ENCODE peak calls at places on chromosomes 12 and 14, in eight cellular contexts. A is K562, E is tibial artery, Z is IMR-90, Y is PC-9, N is psoas muscle, R is upper lobe of right lung, C is RWPE1. D is an unnamed sample.

GRCh38 chr12:5733136-5733755 is 211.8 kb downstream of the ANO2 start:
- DNase-seq in A (no peak), E (no peak), Z (peak), Y (no peak), N (no peak), R (no peak), C (peak), D (no peak)

GRCh38 chr12:1830981-1831930 is 10.9 kb downstream of the LRTM2 start:
- DNase-seq in A (peak), E (no peak), Z (peak), Y (peak), N (peak), R (peak), C (peak), D (peak)

GRCh38 chr12:98179151-98179550 is 336.2 kb upstream of the TMPO start:
- DNase-seq in A (no peak), E (no peak), Z (no peak), Y (no peak), N (no peak), R (no peak), C (no peak), D (no peak)

GRCh38 chr12:95996034-95996658 is at the start of gene HAL:
- DNase-seq in A (no peak), E (no peak), Z (no peak), Y (peak), N (no peak), R (peak), C (no peak), D (peak)

GRCh38 chr12:126447346-126447745 is 1382.1 kb downstream of the AACS start:
- DNase-seq in A (no peak), E (no peak), Z (no peak), Y (no peak), N (no peak), R (no peak), C (no peak), D (no peak)

GRCh38 chr14:55075628-55076027 is 24.2 kb downstream of the MAPK1IP1L start:
- DNase-seq in A (no peak), E (no peak), Z (peak), Y (no peak), N (no peak), R (no peak), C (no peak), D (no peak)

GRCh38 chr12:89060133-89060532 is 292.2 kb downstream of the DUSP6 start:
- DNase-seq in A (no peak), E (no peak), Z (peak), Y (no peak), N (no peak), R (no peak), C (no peak), D (no peak)

GRCh38 chr14:34211732-34212131 is 250.3 kb downstream of the SPTSSA start:
- DNase-seq in A (no peak), E (no peak), Z (no peak), Y (no peak), N (no peak), R (no peak), C (no peak), D (no peak)

GRCh38 chr12:579450-580110 is 83.7 kb downstream of the NINJ2 start:
- DNase-seq in A (no peak), E (no peak), Z (no peak), Y (no peak), N (no peak), R (no peak), C (no peak), D (no peak)

GRCh38 chr14:89721991-89722390 is 232.5 kb downstream of the EFCAB11 start:
- DNase-seq in A (no peak), E (no peak), Z (no peak), Y (no peak), N (no peak), R (no peak), C (no peak), D (no peak)

GRCh38 chr12:78891646-78892353 is 27.2 kb downstream of the SYT1 start:
- DNase-seq in A (no peak), E (no peak), Z (no peak), Y (no peak), N (no peak), R (no peak), C (no peak), D (no peak)

GRCh38 chr12:2686280-2686646 is 108.5 kb upstream of the FKBP4 start:
- DNase-seq in A (no peak), E (peak), Z (no peak), Y (no peak), N (no peak), R (no peak), C (no peak), D (no peak)

GRCh38 chr12:112375105-112375504 is 7.1 kb downstream of the HECTD4 start:
- DNase-seq in A (no peak), E (no peak), Z (no peak), Y (no peak), N (no peak), R (no peak), C (no peak), D (no peak)

GRCh38 chr14:100654814-100655795 is 67.9 kb upstream of the BEGAIN start:
- DNase-seq in A (peak), E (no peak), Z (no peak), Y (no peak), N (no peak), R (no peak), C (peak), D (no peak)

GRCh38 chr14:51310453-51311074 is 70.5 kb downstream of the TMX1 start:
- DNase-seq in A (no peak), E (no peak), Z (peak), Y (no peak), N (no peak), R (no peak), C (no peak), D (no peak)

GRCh38 chr14:52695481-52696091 is at the start of gene ERO1A:
- DNase-seq in A (peak), E (peak), Z (peak), Y (peak), N (peak), R (peak), C (peak), D (peak)

GRCh38 chr12:119446459-119446858 is 111.9 kb downstream of the CCDC60 start:
- DNase-seq in A (no peak), E (no peak), Z (no peak), Y (peak), N (no peak), R (no peak), C (peak), D (no peak)

GRCh38 chr14:103597623-103598372 is 31.2 kb upstream of the KLC1 start:
- DNase-seq in A (peak), E (no peak), Z (peak), Y (peak), N (peak), R (no peak), C (peak), D (peak)

GRCh38 chr12:39887824-39888223 is 218.1 kb downstream of the SLC2A13 start:
- DNase-seq in A (no peak), E (no peak), Z (no peak), Y (no peak), N (no peak), R (no peak), C (no peak), D (no peak)

GRCh38 chr14:59278111-59278510 is 89.6 kb downstream of the DAAM1 start:
- DNase-seq in A (peak), E (no peak), Z (peak), Y (peak), N (no peak), R (no peak), C (peak), D (no peak)

GRCh38 chr14:57812000-57812399 is 53.9 kb downstream of the SLC35F4 start:
- DNase-seq in A (no peak), E (no peak), Z (no peak), Y (no peak), N (no peak), R (no peak), C (no peak), D (no peak)

GRCh38 chr12:5438671-5439200 is 6.8 kb downstream of the NTF3 start:
- DNase-seq in A (no peak), E (no peak), Z (no peak), Y (no peak), N (no peak), R (no peak), C (no peak), D (no peak)

GRCh38 chr14:78136695-78137094 is 33.5 kb upstream of the NRXN3 start:
- DNase-seq in A (no peak), E (no peak), Z (no peak), Y (no peak), N (no peak), R (no peak), C (no peak), D (no peak)

GRCh38 chr14:21894003-21894897 is 220.6 kb upstream of the OR4E1 start:
- DNase-seq in A (peak), E (no peak), Z (no peak), Y (no peak), N (no peak), R (no peak), C (no peak), D (no peak)
- TF ChIP-seq CTCF in A (peak), E (no peak), Z (no peak), Y (peak), N (no peak), R (peak), C (no peak), D (no peak)

DNA sequence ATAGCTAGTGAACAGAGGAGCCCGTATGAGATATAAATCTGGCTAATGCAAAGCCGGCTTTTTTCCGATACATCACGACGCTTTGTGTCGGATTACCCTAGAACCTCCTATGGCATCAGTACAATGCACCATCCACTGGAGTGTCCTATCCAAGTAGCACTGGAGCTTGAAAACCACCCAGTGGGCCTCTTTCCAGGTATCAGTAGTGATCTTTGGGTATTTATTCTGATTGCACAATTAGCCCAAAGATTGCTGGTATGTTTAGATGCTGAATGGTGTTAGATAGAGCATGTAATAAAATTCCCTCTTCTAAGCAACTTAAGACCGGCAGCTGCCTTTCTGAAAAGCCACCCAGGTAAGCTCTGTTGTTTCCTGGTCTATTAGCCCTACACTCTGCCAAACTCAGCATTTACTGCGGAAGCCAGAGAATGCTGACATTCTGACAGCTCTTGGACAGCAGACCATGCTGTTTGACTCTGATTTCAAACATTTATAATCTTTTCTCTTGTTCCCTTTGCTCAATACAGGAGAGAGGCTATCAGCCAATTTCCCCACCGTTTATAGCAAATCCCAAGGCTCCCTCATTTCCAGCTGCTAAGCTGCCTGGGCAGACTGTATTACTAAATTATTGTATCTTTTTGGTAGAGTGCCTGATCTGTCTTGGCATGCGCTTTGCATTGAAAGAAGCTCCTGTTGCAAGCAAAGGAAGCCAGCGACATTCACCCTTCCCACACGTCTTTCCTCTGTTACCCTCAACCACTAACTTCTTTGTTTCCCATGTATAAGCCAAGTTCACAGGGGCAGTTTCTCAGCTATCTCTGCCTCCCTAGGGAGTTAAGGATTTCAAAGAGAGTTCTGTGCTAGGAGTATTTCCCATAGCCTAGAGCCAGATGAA is 388.3 kb upstream of the GARIN6 start:
- DNase-seq in A (no peak), E (no peak), Z (no peak), Y (no peak), N (no peak), R (no peak), C (no peak), D (no peak)
- H3K27ac ChIP-seq in A (no peak), E (no peak), Z (no peak), Y (no peak), N (no peak), R (no peak), C (no peak), D (peak)

GRCh38 chr12:22544038-22544979 is at the start of gene C2CD5:
- DNase-seq in A (peak), E (peak), Z (peak), Y (peak), N (peak), R (peak), C (peak), D (peak)
- TF ChIP-seq CTCF in A (peak), E (peak), Z (peak), Y (peak), N (peak), R (no peak), C (peak), D (peak)

DNA sequence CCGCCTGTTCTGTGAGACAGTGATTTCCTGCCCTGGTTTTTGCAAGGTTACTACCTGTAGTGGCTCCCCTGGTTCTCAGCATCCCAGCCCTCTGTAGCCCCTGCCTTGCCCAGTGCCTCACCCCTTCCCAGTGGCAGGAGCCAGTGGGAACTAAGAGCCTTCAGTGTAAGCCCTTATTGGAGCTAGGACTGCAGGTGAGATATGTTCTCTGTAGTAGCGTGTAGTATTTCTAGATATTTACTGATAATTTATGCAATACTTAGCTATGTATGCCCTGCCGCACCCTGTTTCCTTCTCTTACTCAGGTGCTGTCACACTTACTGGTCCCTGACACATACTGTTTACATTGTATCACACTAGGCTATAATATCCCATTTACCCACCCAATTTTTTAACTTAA is 3.6 kb downstream of the BMAL2 start:
- DNase-seq in A (no peak), E (no peak), Z (no peak), Y (peak), N (no peak), R (no peak), C (peak), D (no peak)
- H3K27ac ChIP-seq in A (no peak), E (no peak), Z (no peak), Y (peak), N (no peak), R (no peak), C (no peak), D (no peak)

DNA sequence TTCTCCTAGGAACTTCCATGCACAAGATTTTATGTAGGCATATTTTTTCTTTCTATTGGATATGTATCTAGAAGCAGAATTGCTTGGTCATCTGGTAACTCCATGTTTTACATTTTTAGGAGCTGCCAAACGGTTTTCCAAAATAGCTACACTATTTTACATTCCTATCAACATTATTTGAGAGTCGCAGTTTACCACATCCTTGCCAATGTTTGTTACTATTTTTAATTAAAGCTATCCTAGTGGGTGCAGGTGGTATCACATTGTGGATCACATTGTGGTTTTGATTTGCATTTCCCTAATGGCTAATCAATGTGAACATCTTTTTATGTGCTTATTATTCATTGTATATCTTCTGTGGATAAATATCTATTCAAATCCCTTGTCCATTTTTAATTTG is 48.8 kb downstream of the RERG start:
- DNase-seq in A (no peak), E (no peak), Z (no peak), Y (no peak), N (no peak), R (no peak), C (no peak), D (no peak)
- TF ChIP-seq CTCF in A (no peak), E (peak), Z (no peak), Y (no peak), N (no peak), R (no peak), C (no peak), D (no peak)

GRCh38 chr14:105067140-105067968 is 2.1 kb upstream of the GPR132 start:
- DNase-seq in A (no peak), E (peak), Z (peak), Y (no peak), N (no peak), R (peak), C (no peak), D (no peak)

GRCh38 chr14:105064001-105064400 is 1.2 kb downstream of the GPR132 start:
- DNase-seq in A (no peak), E (no peak), Z (no peak), Y (no peak), N (no peak), R (no peak), C (no peak), D (no peak)

GRCh38 chr14:105066285-105067071 is 1.2 kb upstream of the GPR132 start:
- DNase-seq in A (no peak), E (peak), Z (no peak), Y (no peak), N (no peak), R (no peak), C (no peak), D (no peak)

GRCh38 chr14:105064721-105065143 is 498 bp downstream of the GPR132 start:
- DNase-seq in A (peak), E (peak), Z (peak), Y (no peak), N (no peak), R (peak), C (no peak), D (no peak)

GRCh38 chr14:105065280-105066228 is at the start of gene GPR132:
- DNase-seq in A (no peak), E (peak), Z (no peak), Y (no peak), N (no peak), R (peak), C (no peak), D (peak)
- H3K27ac ChIP-seq in A (no peak), E (no peak), Z (no peak), Y (no peak), N (no peak), R (peak), C (no peak), D (peak)

GRCh38 chr12:65300679-65301349 is 22.3 kb downstream of the MSRB3 start:
- DNase-seq in A (peak), E (no peak), Z (peak), Y (no peak), N (no peak), R (no peak), C (no peak), D (no peak)
- TF ChIP-seq CTCF in A (peak), E (no peak), Z (peak), Y (peak), N (peak), R (peak), C (no peak), D (peak)

GRCh38 chr14:63323148-63323547 is 4.4 kb upstream of the GPHB5 start:
- DNase-seq in A (no peak), E (no peak), Z (no peak), Y (no peak), N (no peak), R (no peak), C (peak), D (no peak)
- H3K27ac ChIP-seq in A (no peak), E (no peak), Z (no peak), Y (no peak), N (no peak), R (no peak), C (no peak), D (no peak)

GRCh38 chr14:82905762-82906161 is 1372.1 kb upstream of the SEL1L start:
- DNase-seq in A (no peak), E (no peak), Z (no peak), Y (no peak), N (no peak), R (no peak), C (no peak), D (no peak)
- TF ChIP-seq CTCF in A (no peak), E (no peak), Z (no peak), Y (no peak), N (no peak), R (no peak), C (no peak), D (no peak)

GRCh38 chr12:115260807-115261161 is 576.8 kb upstream of the TBX3 start:
- DNase-seq in A (no peak), E (no peak), Z (no peak), Y (no peak), N (no peak), R (no peak), C (no peak), D (no peak)
- H3K27ac ChIP-seq in A (no peak), E (no peak), Z (no peak), Y (no peak), N (no peak), R (no peak), C (no peak), D (no peak)

D was measured in left ventricle myocardium inferior.